ENCODE peak calls at places on chromosomes 5 and 9, in six cellular contexts. W, K, M, V, S and P are unnamed samples.

GRCh38 chr5:134411228-134411545 is 494 bp downstream of the CDKN2AIPNL start:
- DNase-seq in W (no peak), K (no peak), M (no peak), V (no peak), S (no peak), P (no peak)

GRCh38 chr9:111851536-111851935 is 45.1 kb upstream of the UGCG start:
- DNase-seq in W (no peak), K (peak), M (no peak), V (peak), S (no peak), P (no peak)

GRCh38 chr5:108642170-108642906 is 105.4 kb upstream of the FER start:
- DNase-seq in W (peak), K (peak), M (peak), V (peak), S (peak), P (peak)

GRCh38 chr5:39624890-39625289 is 200.1 kb upstream of the DAB2 start:
- DNase-seq in W (no peak), K (no peak), M (no peak), V (no peak), S (no peak), P (no peak)

GRCh38 chr9:126424511-126424910 is 97.9 kb downstream of the MVB12B start:
- DNase-seq in W (no peak), K (no peak), M (no peak), V (no peak), S (no peak), P (no peak)

GRCh38 chr5:83724001-83724400 is 3.3 kb upstream of the HAPLN1 start:
- DNase-seq in W (no peak), K (no peak), M (no peak), V (no peak), S (no peak), P (no peak)

GRCh38 chr5:178229861-178230260 is 2.7 kb downstream of the PHYKPL start:
- DNase-seq in W (no peak), K (no peak), M (no peak), V (no peak), S (no peak), P (no peak)

GRCh38 chr5:176296-176823 is 14.9 kb upstream of the LRRC14B start:
- DNase-seq in W (peak), K (no peak), M (no peak), V (no peak), S (no peak), P (no peak)

GRCh38 chr9:72431036-72431435 is 66.0 kb upstream of the ZFAND5 start:
- DNase-seq in W (no peak), K (no peak), M (no peak), V (no peak), S (no peak), P (no peak)

GRCh38 chr9:130159057-130159456 is 13.1 kb upstream of the NCS1 start:
- DNase-seq in W (no peak), K (no peak), M (no peak), V (no peak), S (no peak), P (no peak)

GRCh38 chr5:90843443-90843842 is 284.8 kb downstream of the ADGRV1 start:
- DNase-seq in W (no peak), K (no peak), M (no peak), V (no peak), S (no peak), P (no peak)

GRCh38 chr5:65801332-65801731 is 79.3 kb downstream of the NLN start:
- DNase-seq in W (peak), K (peak), M (no peak), V (no peak), S (peak), P (peak)

GRCh38 chr9:88258012-88258411 is 119.7 kb upstream of the SPATA31C2 start:
- DNase-seq in W (no peak), K (peak), M (no peak), V (no peak), S (peak), P (no peak)

GRCh38 chr5:88674262-88675158 is 208.5 kb downstream of the MEF2C start:
- DNase-seq in W (peak), K (no peak), M (no peak), V (peak), S (no peak), P (no peak)

GRCh38 chr5:14240366-14240765 is 97.2 kb downstream of the TRIO start:
- DNase-seq in W (no peak), K (peak), M (no peak), V (no peak), S (no peak), P (no peak)

GRCh38 chr5:171806976-171807823 is 21.6 kb downstream of the SMIM23 start:
- DNase-seq in W (no peak), K (peak), M (no peak), V (no peak), S (no peak), P (no peak)

GRCh38 chr5:124980174-124980941 is 233.9 kb upstream of the ZNF608 start:
- DNase-seq in W (peak), K (no peak), M (peak), V (peak), S (peak), P (peak)

GRCh38 chr5:97297063-97297715 is 114.1 kb upstream of the RIOK2 start:
- DNase-seq in W (peak), K (peak), M (peak), V (peak), S (peak), P (peak)

GRCh38 chr9:136512651-136513066 is 29.8 kb upstream of the SEC16A start:
- DNase-seq in W (no peak), K (no peak), M (no peak), V (peak), S (no peak), P (no peak)

GRCh38 chr5:71663166-71663565 is 55.9 kb upstream of the CARTPT start:
- DNase-seq in W (no peak), K (no peak), M (no peak), V (no peak), S (no peak), P (no peak)

GRCh38 chr5:135930029-135930948 is 24.5 kb downstream of the LECT2 start:
- DNase-seq in W (peak), K (no peak), M (peak), V (peak), S (no peak), P (peak)

GRCh38 chr9:97570899-97571298 is 62.3 kb downstream of the TSTD2 start:
- DNase-seq in W (no peak), K (no peak), M (no peak), V (no peak), S (no peak), P (no peak)

GRCh38 chr5:135140805-135141204 is 106.8 kb upstream of the PITX1 start:
- DNase-seq in W (no peak), K (peak), M (no peak), V (no peak), S (peak), P (no peak)

GRCh38 chr5:158397278-158397677 is 538.3 kb upstream of the CLINT1 start:
- DNase-seq in W (no peak), K (no peak), M (no peak), V (no peak), S (no peak), P (no peak)

GRCh38 chr9:117434568-117434967 is 19.7 kb upstream of the ASTN2 start:
- DNase-seq in W (peak), K (no peak), M (no peak), V (peak), S (no peak), P (no peak)

DNA sequence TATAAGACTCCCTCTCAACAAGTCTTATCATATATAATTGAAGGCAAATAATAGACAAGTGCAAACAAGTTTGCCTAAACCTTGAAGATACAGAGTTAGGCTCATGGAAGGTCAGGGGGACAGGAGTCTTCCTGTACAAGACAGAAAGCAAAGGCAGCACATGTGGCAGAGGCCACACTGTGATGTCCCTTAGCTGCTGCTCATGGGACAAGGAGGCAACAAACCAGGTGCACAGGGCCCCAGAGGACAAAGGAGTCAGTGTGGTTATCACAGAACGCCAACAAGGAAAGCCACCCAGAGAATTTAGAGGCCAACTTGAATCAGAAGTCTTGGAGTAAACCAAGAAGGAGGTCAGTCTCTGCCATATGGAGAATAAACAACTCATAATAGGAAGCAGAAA is 444.8 kb downstream of the SPOCK1 start:
- DNase-seq in W (no peak), K (no peak), M (no peak), V (no peak), S (no peak), P (no peak)
- H2BK15ac ChIP-seq in W (no peak), K (no peak), M (no peak), V (no peak), S (no peak), P (no peak)

GRCh38 chr5:34751807-34752736 is 86.9 kb upstream of the TTC23L start:
- DNase-seq in W (no peak), K (no peak), M (no peak), V (no peak), S (no peak), P (no peak)

GRCh38 chr5:34743878-34744277 is 87.8 kb downstream of the RAI14 start:
- DNase-seq in W (no peak), K (peak), M (no peak), V (no peak), S (peak), P (no peak)

GRCh38 chr5:34748431-34748830 is 90.5 kb upstream of the TTC23L start:
- DNase-seq in W (no peak), K (no peak), M (no peak), V (no peak), S (no peak), P (no peak)

DNA sequence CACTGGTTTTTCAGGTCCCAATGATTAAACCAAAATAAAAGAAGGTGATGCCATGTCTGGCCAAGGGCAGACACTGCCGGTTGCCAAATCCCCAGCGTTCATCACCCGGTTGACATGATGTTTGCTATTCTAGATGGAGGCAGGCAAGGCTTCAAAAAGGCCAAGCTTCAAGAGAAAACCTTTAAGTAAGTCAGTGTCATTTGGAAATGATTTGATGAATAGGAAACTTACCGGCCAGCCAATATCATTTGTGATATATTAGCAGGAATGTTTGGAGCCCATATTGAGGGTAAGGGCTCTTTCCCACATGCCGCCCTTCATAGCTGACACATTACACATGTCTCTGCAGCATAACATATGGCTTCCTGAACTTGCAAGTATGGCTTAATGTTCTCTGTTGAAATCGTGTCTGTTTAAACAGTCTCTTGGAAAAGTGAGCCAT is 89.5 kb upstream of the TTC23L start:
- DNase-seq in W (no peak), K (peak), M (no peak), V (no peak), S (peak), P (no peak)
- H2BK15ac ChIP-seq in W (no peak), K (no peak), M (no peak), V (no peak), S (no peak), P (no peak)

GRCh38 chr5:10461904-10462542 is 20.3 kb downstream of the ROPN1L start:
- DNase-seq in W (peak), K (no peak), M (no peak), V (peak), S (no peak), P (no peak)
- H2BK15ac ChIP-seq in W (no peak), K (no peak), M (no peak), V (no peak), S (no peak), P (no peak)

DNA sequence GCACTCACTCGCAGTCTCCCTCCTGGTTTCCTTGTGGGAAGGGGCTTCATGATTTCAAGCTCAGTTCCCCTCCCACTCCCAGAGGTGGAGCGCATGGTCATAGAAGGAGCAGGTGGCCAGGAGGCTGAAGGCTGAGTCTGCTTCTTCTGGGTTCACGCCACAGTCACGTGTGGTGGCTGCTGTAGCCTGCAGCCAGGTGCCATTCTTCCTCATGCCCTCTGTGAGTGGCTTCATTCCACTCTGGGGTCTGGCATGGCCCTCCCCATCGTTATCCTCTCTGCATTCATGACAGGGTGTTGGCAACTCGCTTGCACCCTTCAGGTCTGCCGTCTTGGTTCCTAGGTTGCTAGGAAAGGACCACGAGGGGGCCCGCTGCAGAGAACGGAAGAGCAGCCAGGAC is 3.5 kb downstream of the MRPL41 start:
- DNase-seq in W (no peak), K (no peak), M (no peak), V (no peak), S (no peak), P (no peak)
- H2BK15ac ChIP-seq in W (no peak), K (no peak), M (no peak), V (no peak), S (no peak), P (no peak)

GRCh38 chr5:77083088-77083487 is 4.0 kb downstream of the ZBED3 start:
- DNase-seq in W (no peak), K (no peak), M (no peak), V (no peak), S (no peak), P (no peak)
- H2BK15ac ChIP-seq in W (no peak), K (no peak), M (no peak), V (no peak), S (no peak), P (no peak)

DNA sequence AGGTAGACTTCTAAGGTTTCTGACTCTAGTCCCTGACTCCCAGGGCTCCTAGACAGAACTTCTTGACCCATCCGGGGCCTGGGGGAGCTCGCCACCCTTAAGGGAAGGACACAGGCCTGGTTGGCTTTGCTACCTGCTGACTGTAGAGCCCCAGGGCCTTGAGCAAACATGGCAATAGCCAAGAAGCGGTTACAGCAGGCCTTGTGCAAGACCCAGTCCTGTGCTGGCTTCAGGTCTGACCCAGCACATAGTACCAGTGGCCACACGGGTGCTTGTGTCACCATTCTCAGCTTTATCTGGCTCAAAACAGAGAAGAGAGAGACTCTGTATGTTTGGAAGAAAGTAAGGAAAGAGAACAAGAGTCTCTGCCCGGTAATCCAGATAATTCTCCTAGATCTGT is 41.8 kb downstream of the AP3B1 start:
- DNase-seq in W (no peak), K (no peak), M (no peak), V (no peak), S (no peak), P (no peak)
- H2BK15ac ChIP-seq in W (no peak), K (no peak), M (no peak), V (no peak), S (no peak), P (no peak)

GRCh38 chr9:9749591-9749990 is 863.2 kb downstream of the PTPRD start:
- DNase-seq in W (no peak), K (no peak), M (no peak), V (no peak), S (no peak), P (no peak)
- H2BK15ac ChIP-seq in W (no peak), K (no peak), M (no peak), V (no peak), S (no peak), P (no peak)